ENCODE peak calls at places on chromosomes 12 and 14, in nine cellular contexts. X, M, C, F, W, B, T, Y and S are unnamed samples.

GRCh38 chr14:84520711-84521338 is 1009.1 kb upstream of the FLRT2 start:
- DNase-seq in C (no peak), X (no peak), B (peak; percentile 2), F (no peak), M (no peak), W (no peak), Y (no peak), T (no peak), S (no peak)

GRCh38 chr12:119593578-119594398 is at the start of gene TMEM233:
- DNase-seq in W (peak; percentile 84), Y (no peak), T (no peak), M (no peak), C (no peak), B (no peak), F (no peak), X (no peak), S (no peak)

GRCh38 chr12:54175130-54175963 is 13.4 kb downstream of the SMUG1 start:
- DNase-seq in T (no peak), M (no peak), C (peak; percentile 46), X (no peak), Y (no peak), F (no peak), B (no peak), W (no peak), S (no peak)

GRCh38 chr14:69268763-69269162 is 8.8 kb downstream of the GALNT16 start:
- DNase-seq in T (no peak), Y (no peak), B (peak; percentile 20), F (no peak), X (no peak), W (no peak), C (no peak), M (no peak), S (no peak)

GRCh38 chr12:50297027-50297426 is 13.7 kb upstream of the LIMA1 start:
- DNase-seq in W (no peak), M (no peak), F (no peak), Y (no peak), T (no peak), B (no peak), C (no peak), X (no peak), S (no peak)

GRCh38 chr12:124808276-124808675 is 55.4 kb downstream of the SCARB1 start:
- DNase-seq in Y (no peak), M (no peak), W (no peak), B (no peak), T (no peak), C (no peak), F (no peak), X (no peak), S (no peak)

GRCh38 chr12:86660488-86661171 is 404.4 kb upstream of the MGAT4C start:
- DNase-seq in W (no peak), B (peak; percentile 43), T (no peak), M (no peak), Y (no peak), C (no peak), X (no peak), F (no peak), S (no peak)

GRCh38 chr12:118650586-118650960 is 274.2 kb downstream of the SUDS3 start:
- DNase-seq in X (no peak), F (no peak), Y (no peak), W (no peak), M (no peak), C (no peak), B (no peak), T (no peak), S (no peak)

GRCh38 chr12:101599771-101600486 is 5.2 kb downstream of the MYBPC1 start:
- DNase-seq in F (no peak), M (peak; percentile 90), C (no peak), T (no peak), X (no peak), Y (no peak), B (no peak), W (no peak), S (no peak)

GRCh38 chr14:95320076-95320895 is 578 bp upstream of the CLMN start:
- DNase-seq in C (no peak), W (no peak), X (no peak), M (no peak), T (no peak), F (no peak), Y (no peak), B (no peak), S (no peak)

GRCh38 chr12:108455706-108456105 is 59.4 kb upstream of the FICD start:
- DNase-seq in X (no peak), C (no peak), M (no peak), Y (no peak), W (no peak), B (no peak), T (no peak), F (no peak), S (no peak)

GRCh38 chr14:38197001-38197760 is 10.5 kb upstream of the SSTR1 start:
- DNase-seq in M (no peak), W (no peak), B (peak; percentile 33), T (no peak), Y (no peak), F (no peak), C (no peak), X (no peak), S (no peak)

GRCh38 chr12:13436696-13437391 is 240.3 kb downstream of the EMP1 start:
- DNase-seq in C (no peak), X (no peak), F (no peak), T (no peak), Y (no peak), M (no peak), W (peak; percentile 41), B (peak; percentile 17), S (no peak)

GRCh38 chr14:104556256-104557021 is 23.1 kb upstream of the C14orf180 start:
- DNase-seq in F (no peak), M (no peak), C (no peak), Y (no peak), B (no peak), X (no peak), T (no peak), W (no peak), S (no peak)

GRCh38 chr12:6934110-6934509 is 6.4 kb downstream of the ATN1 start:
- DNase-seq in B (peak; percentile 46), W (no peak), M (no peak), X (no peak), C (no peak), F (no peak), Y (no peak), T (no peak), S (no peak)

GRCh38 chr12:66166561-66166960 is 3.2 kb downstream of the TMBIM4 start:
- DNase-seq in C (no peak), M (no peak), B (no peak), Y (no peak), W (no peak), X (no peak), F (no peak), T (no peak), S (no peak)

GRCh38 chr12:107775093-107775721 is 703 bp downstream of the ASCL4 start:
- DNase-seq in C (peak; percentile 40), Y (no peak), T (no peak), X (no peak), F (no peak), W (no peak), B (peak; percentile 2), M (no peak), S (no peak)

GRCh38 chr12:49126852-49127763 is 4.1 kb downstream of the TUBA1B start:
- DNase-seq in T (no peak), W (no peak), Y (no peak), M (no peak), X (no peak), C (no peak), F (no peak), B (no peak), S (no peak)

GRCh38 chr12:1815814-1816729 is 4.3 kb upstream of the LRTM2 start:
- DNase-seq in C (no peak), X (no peak), Y (no peak), W (no peak), B (peak; percentile 36), M (peak; percentile 48), T (no peak), F (no peak), S (no peak)

GRCh38 chr14:88983755-88984154 is 159.3 kb downstream of the TTC8 start:
- DNase-seq in M (no peak), C (no peak), X (no peak), F (no peak), Y (no peak), B (peak; percentile 79), W (no peak), T (no peak), S (no peak)

GRCh38 chr12:22121224-22121623 is 75.2 kb downstream of the CMAS start:
- DNase-seq in M (peak; percentile 9), F (no peak), T (no peak), Y (no peak), W (no peak), X (no peak), B (no peak), C (peak; percentile 33), S (no peak)

GRCh38 chr12:7219599-7220243 is 30.2 kb downstream of the PEX5 start:
- DNase-seq in C (peak; percentile 64), F (peak; percentile 67), Y (peak; percentile 42), T (peak; percentile 75), M (peak; percentile 63), B (peak; percentile 75), W (peak; percentile 46), X (peak; percentile 27), S (no peak)

GRCh38 chr12:57757771-57758170 is 2.9 kb downstream of the MARCHF9 start:
- DNase-seq in M (no peak), T (no peak), W (no peak), Y (no peak), F (no peak), B (no peak), C (no peak), X (no peak), S (no peak)

GRCh38 chr14:61326847-61327246 is 5.5 kb downstream of the PRKCH start:
- DNase-seq in B (no peak), W (peak; percentile 43), Y (no peak), C (no peak), T (no peak), F (peak; percentile 73), M (no peak), X (no peak), S (no peak)

GRCh38 chr12:74780458-74781241 is 243.0 kb downstream of the ATXN7L3B start:
- DNase-seq in B (peak; percentile 1), T (no peak), M (no peak), X (no peak), W (no peak), F (no peak), Y (no peak), C (no peak), S (no peak)